ENCODE peak calls at places on chromosomes 11 and 22, in five cellular contexts. One of them, this sample, is unnamed.

GRCh38 chr11:66363805-66364535 is 7.6 kb downstream of the SLC29A2 start:
- DNase-seq in activated CD4-positive, alpha-beta T cell treated with anti-CD3 and anti-CD28 coated beads, Interleukin-2, amount 10 ng/mL, durations not matched to agents 7 days and 5 days: peak; percentile 73
- DNase-seq in LNCaP clone FGC: no peak
- DNase-seq in Peyer's patch: peak; percentile 77
- DNase-seq in natural killer cell: peak; percentile 58
- DNase-seq in this sample: peak; percentile 49

GRCh38 chr22:38927033-38927789 is 30.2 kb upstream of the APOBEC3A start:
- DNase-seq in Peyer's patch: peak; percentile 85
- DNase-seq in LNCaP clone FGC: no peak
- DNase-seq in natural killer cell: peak; percentile 27
- DNase-seq in activated CD4-positive, alpha-beta T cell treated with anti-CD3 and anti-CD28 coated beads, Interleukin-2, amount 10 ng/mL, durations not matched to agents 7 days and 5 days: no peak
- DNase-seq in this sample: peak; percentile 64

GRCh38 chr11:19903620-19904069 is 191.0 kb downstream of the NAV2 start:
- DNase-seq in natural killer cell: no peak
- DNase-seq in activated CD4-positive, alpha-beta T cell treated with anti-CD3 and anti-CD28 coated beads, Interleukin-2, amount 10 ng/mL, durations not matched to agents 7 days and 5 days: peak; percentile 53
- DNase-seq in LNCaP clone FGC: peak; percentile 34
- DNase-seq in Peyer's patch: peak; percentile 87
- DNase-seq in this sample: peak; percentile 93

GRCh38 chr11:112062923-112063322 is 10.9 kb downstream of the PIH1D2 start:
- DNase-seq in activated CD4-positive, alpha-beta T cell treated with anti-CD3 and anti-CD28 coated beads, Interleukin-2, amount 10 ng/mL, durations not matched to agents 7 days and 5 days: no peak
- DNase-seq in Peyer's patch: no peak
- DNase-seq in LNCaP clone FGC: no peak
- DNase-seq in natural killer cell: no peak
- DNase-seq in this sample: no peak

GRCh38 chr11:2885017-2885675 is 429 bp downstream of the CDKN1C start:
- DNase-seq in natural killer cell: peak; percentile 47
- DNase-seq in Peyer's patch: peak; percentile 74
- DNase-seq in LNCaP clone FGC: no peak
- DNase-seq in activated CD4-positive, alpha-beta T cell treated with anti-CD3 and anti-CD28 coated beads, Interleukin-2, amount 10 ng/mL, durations not matched to agents 7 days and 5 days: peak; percentile 22
- DNase-seq in this sample: peak; percentile 51

GRCh38 chr11:82195251-82195650 is 538.4 kb downstream of the FAM181B start:
- DNase-seq in Peyer's patch: no peak
- DNase-seq in natural killer cell: no peak
- DNase-seq in activated CD4-positive, alpha-beta T cell treated with anti-CD3 and anti-CD28 coated beads, Interleukin-2, amount 10 ng/mL, durations not matched to agents 7 days and 5 days: no peak
- DNase-seq in LNCaP clone FGC: no peak
- DNase-seq in this sample: no peak

GRCh38 chr11:61549662-61550568 is 31.0 kb downstream of the SYT7 start:
- DNase-seq in LNCaP clone FGC: no peak
- DNase-seq in natural killer cell: no peak
- DNase-seq in Peyer's patch: no peak
- DNase-seq in activated CD4-positive, alpha-beta T cell treated with anti-CD3 and anti-CD28 coated beads, Interleukin-2, amount 10 ng/mL, durations not matched to agents 7 days and 5 days: no peak
- DNase-seq in this sample: no peak

GRCh38 chr11:112339566-112339965 is 78.9 kb upstream of the PLET1 start:
- DNase-seq in activated CD4-positive, alpha-beta T cell treated with anti-CD3 and anti-CD28 coated beads, Interleukin-2, amount 10 ng/mL, durations not matched to agents 7 days and 5 days: no peak
- DNase-seq in natural killer cell: no peak
- DNase-seq in Peyer's patch: no peak
- DNase-seq in LNCaP clone FGC: no peak
- DNase-seq in this sample: no peak

GRCh38 chr11:46471943-46472661 is 80.5 kb upstream of the CHRM4 start:
- DNase-seq in LNCaP clone FGC: no peak
- DNase-seq in natural killer cell: no peak
- DNase-seq in activated CD4-positive, alpha-beta T cell treated with anti-CD3 and anti-CD28 coated beads, Interleukin-2, amount 10 ng/mL, durations not matched to agents 7 days and 5 days: no peak
- DNase-seq in Peyer's patch: no peak
- DNase-seq in this sample: no peak